ENCODE peak calls at places on chromosomes 4 and X, in nine cellular contexts. One of them, this sample, is unnamed.

GRCh38 chr4:76896731-76897521 is 1.0 kb downstream of the SOWAHB start:
- DNase-seq in psoas muscle: no peak
- DNase-seq in AG10803: peak
- DNase-seq in endothelial cell: peak
- DNase-seq in astrocyte of the spinal cord: peak
- DNase-seq in left ventricle myocardium inferior: peak
- DNase-seq in AG09309: no peak
- DNase-seq in neural progenitor cell: peak
- DNase-seq in fibroblast of lung: peak
- DNase-seq in this sample: no peak

GRCh38 chr4:78363031-78363430 is 188.5 kb upstream of the ANXA3 start:
- DNase-seq in psoas muscle: no peak
- DNase-seq in AG10803: no peak
- DNase-seq in endothelial cell: no peak
- DNase-seq in astrocyte of the spinal cord: no peak
- DNase-seq in left ventricle myocardium inferior: no peak
- DNase-seq in AG09309: no peak
- DNase-seq in neural progenitor cell: no peak
- DNase-seq in fibroblast of lung: no peak
- DNase-seq in this sample: no peak

GRCh38 chr4:40897557-40898203 is 147.9 kb downstream of the NSUN7 start:
- DNase-seq in psoas muscle: peak
- DNase-seq in AG10803: peak
- DNase-seq in endothelial cell: peak
- DNase-seq in astrocyte of the spinal cord: peak
- DNase-seq in left ventricle myocardium inferior: peak
- DNase-seq in AG09309: no peak
- DNase-seq in neural progenitor cell: peak
- DNase-seq in fibroblast of lung: peak
- DNase-seq in this sample: no peak

GRCh38 chrX:102832661-102833060 is 104.4 kb upstream of the RAB40AL start:
- DNase-seq in psoas muscle: no peak
- DNase-seq in AG10803: peak
- DNase-seq in endothelial cell: no peak
- DNase-seq in astrocyte of the spinal cord: peak
- DNase-seq in left ventricle myocardium inferior: no peak
- DNase-seq in AG09309: peak
- DNase-seq in neural progenitor cell: peak
- DNase-seq in fibroblast of lung: peak
- DNase-seq in this sample: no peak

GRCh38 chr4:74056114-74056857 is 17.8 kb upstream of the CXCL3 start:
- DNase-seq in psoas muscle: no peak
- DNase-seq in AG10803: peak
- DNase-seq in endothelial cell: no peak
- DNase-seq in astrocyte of the spinal cord: peak
- DNase-seq in left ventricle myocardium inferior: no peak
- DNase-seq in AG09309: no peak
- DNase-seq in neural progenitor cell: no peak
- DNase-seq in fibroblast of lung: peak
- DNase-seq in this sample: no peak

GRCh38 chr4:6192245-6192644 is 8.1 kb downstream of the JAKMIP1 start:
- DNase-seq in psoas muscle: no peak
- DNase-seq in AG10803: no peak
- DNase-seq in endothelial cell: no peak
- DNase-seq in astrocyte of the spinal cord: no peak
- DNase-seq in left ventricle myocardium inferior: no peak
- DNase-seq in AG09309: no peak
- DNase-seq in neural progenitor cell: no peak
- DNase-seq in fibroblast of lung: no peak
- DNase-seq in this sample: no peak

GRCh38 chr4:14096406-14096965 is 469.0 kb upstream of the BOD1L1 start:
- DNase-seq in psoas muscle: no peak
- DNase-seq in AG10803: peak
- DNase-seq in endothelial cell: no peak
- DNase-seq in astrocyte of the spinal cord: peak
- DNase-seq in left ventricle myocardium inferior: no peak
- DNase-seq in AG09309: peak
- DNase-seq in neural progenitor cell: no peak
- DNase-seq in fibroblast of lung: peak
- DNase-seq in this sample: peak

GRCh38 chr4:85720736-85721135 is 245.8 kb downstream of the ARHGAP24 start:
- DNase-seq in psoas muscle: no peak
- DNase-seq in AG10803: peak
- DNase-seq in endothelial cell: no peak
- DNase-seq in astrocyte of the spinal cord: peak
- DNase-seq in left ventricle myocardium inferior: no peak
- DNase-seq in AG09309: no peak
- DNase-seq in neural progenitor cell: no peak
- DNase-seq in fibroblast of lung: peak
- DNase-seq in this sample: no peak

GRCh38 chr4:124940387-124940786 is 227.9 kb upstream of the ANKRD50 start:
- DNase-seq in psoas muscle: no peak
- DNase-seq in AG10803: peak
- DNase-seq in endothelial cell: no peak
- DNase-seq in astrocyte of the spinal cord: peak
- DNase-seq in left ventricle myocardium inferior: no peak
- DNase-seq in AG09309: peak
- DNase-seq in neural progenitor cell: no peak
- DNase-seq in fibroblast of lung: peak
- DNase-seq in this sample: peak

GRCh38 chr4:17763352-17763890 is 18.0 kb downstream of the FAM184B start:
- DNase-seq in psoas muscle: no peak
- DNase-seq in AG10803: no peak
- DNase-seq in endothelial cell: no peak
- DNase-seq in astrocyte of the spinal cord: no peak
- DNase-seq in left ventricle myocardium inferior: no peak
- DNase-seq in AG09309: no peak
- DNase-seq in neural progenitor cell: no peak
- DNase-seq in fibroblast of lung: no peak
- DNase-seq in this sample: no peak

GRCh38 chr4:39908284-39908683 is 69.4 kb downstream of the PDS5A start:
- DNase-seq in psoas muscle: no peak
- DNase-seq in AG10803: no peak
- DNase-seq in endothelial cell: no peak
- DNase-seq in astrocyte of the spinal cord: no peak
- DNase-seq in left ventricle myocardium inferior: no peak
- DNase-seq in AG09309: no peak
- DNase-seq in neural progenitor cell: no peak
- DNase-seq in fibroblast of lung: peak
- DNase-seq in this sample: no peak

GRCh38 chrX:153387987-153388721 is 13.0 kb downstream of the PNMA6E start:
- DNase-seq in psoas muscle: no peak
- DNase-seq in AG10803: no peak
- DNase-seq in endothelial cell: no peak
- DNase-seq in astrocyte of the spinal cord: no peak
- DNase-seq in left ventricle myocardium inferior: no peak
- DNase-seq in AG09309: no peak
- DNase-seq in neural progenitor cell: no peak
- DNase-seq in fibroblast of lung: no peak
- DNase-seq in this sample: no peak

GRCh38 chr4:170047774-170048354 is 21.7 kb upstream of the MFAP3L start:
- DNase-seq in psoas muscle: no peak
- DNase-seq in AG10803: peak
- DNase-seq in endothelial cell: peak
- DNase-seq in astrocyte of the spinal cord: peak
- DNase-seq in left ventricle myocardium inferior: no peak
- DNase-seq in AG09309: peak
- DNase-seq in neural progenitor cell: peak
- DNase-seq in fibroblast of lung: peak
- DNase-seq in this sample: no peak

GRCh38 chr4:80806472-80806871 is 224.0 kb upstream of the BMP3 start:
- DNase-seq in psoas muscle: no peak
- DNase-seq in AG10803: no peak
- DNase-seq in endothelial cell: no peak
- DNase-seq in astrocyte of the spinal cord: no peak
- DNase-seq in left ventricle myocardium inferior: no peak
- DNase-seq in AG09309: no peak
- DNase-seq in neural progenitor cell: no peak
- DNase-seq in fibroblast of lung: no peak
- DNase-seq in this sample: no peak

GRCh38 chrX:17376381-17377046 is 1.5 kb downstream of the NHS start:
- DNase-seq in psoas muscle: no peak
- DNase-seq in AG10803: no peak
- DNase-seq in endothelial cell: no peak
- DNase-seq in astrocyte of the spinal cord: peak
- DNase-seq in left ventricle myocardium inferior: no peak
- DNase-seq in AG09309: no peak
- DNase-seq in neural progenitor cell: peak
- DNase-seq in fibroblast of lung: peak
- DNase-seq in this sample: no peak

GRCh38 chr4:26048378-26048882 is 134.4 kb downstream of the SMIM20 start:
- DNase-seq in psoas muscle: peak
- DNase-seq in AG10803: peak
- DNase-seq in endothelial cell: no peak
- DNase-seq in astrocyte of the spinal cord: peak
- DNase-seq in left ventricle myocardium inferior: peak
- DNase-seq in AG09309: peak
- DNase-seq in neural progenitor cell: no peak
- DNase-seq in fibroblast of lung: peak
- DNase-seq in this sample: peak

GRCh38 chr4:169164669-169165415 is 105.9 kb downstream of the SH3RF1 start:
- DNase-seq in psoas muscle: no peak
- DNase-seq in AG10803: peak
- DNase-seq in endothelial cell: no peak
- DNase-seq in astrocyte of the spinal cord: peak
- DNase-seq in left ventricle myocardium inferior: no peak
- DNase-seq in AG09309: peak
- DNase-seq in neural progenitor cell: no peak
- DNase-seq in fibroblast of lung: peak
- DNase-seq in this sample: peak

GRCh38 chr4:130361616-130362015 is 1265.7 kb downstream of the C4orf33 start:
- DNase-seq in psoas muscle: no peak
- DNase-seq in AG10803: no peak
- DNase-seq in endothelial cell: no peak
- DNase-seq in astrocyte of the spinal cord: no peak
- DNase-seq in left ventricle myocardium inferior: no peak
- DNase-seq in AG09309: no peak
- DNase-seq in neural progenitor cell: no peak
- DNase-seq in fibroblast of lung: no peak
- DNase-seq in this sample: no peak

GRCh38 chr4:148069086-148070010 is 337.5 kb downstream of the ARHGAP10 start:
- DNase-seq in psoas muscle: no peak
- DNase-seq in AG10803: no peak
- DNase-seq in endothelial cell: no peak
- DNase-seq in astrocyte of the spinal cord: no peak
- DNase-seq in left ventricle myocardium inferior: no peak
- DNase-seq in AG09309: no peak
- DNase-seq in neural progenitor cell: no peak
- DNase-seq in fibroblast of lung: no peak
- DNase-seq in this sample: no peak

GRCh38 chr4:148065069-148065468 is 333.2 kb downstream of the ARHGAP10 start:
- DNase-seq in psoas muscle: no peak
- DNase-seq in AG10803: peak
- DNase-seq in endothelial cell: no peak
- DNase-seq in astrocyte of the spinal cord: peak
- DNase-seq in left ventricle myocardium inferior: no peak
- DNase-seq in AG09309: peak
- DNase-seq in neural progenitor cell: no peak
- DNase-seq in fibroblast of lung: peak
- DNase-seq in this sample: peak

GRCh38 chr4:148064451-148064850 is 332.6 kb downstream of the ARHGAP10 start:
- DNase-seq in psoas muscle: no peak
- DNase-seq in AG10803: no peak
- DNase-seq in endothelial cell: no peak
- DNase-seq in astrocyte of the spinal cord: no peak
- DNase-seq in left ventricle myocardium inferior: no peak
- DNase-seq in AG09309: no peak
- DNase-seq in neural progenitor cell: no peak
- DNase-seq in fibroblast of lung: no peak
- DNase-seq in this sample: no peak

GRCh38 chr4:148068065-148068911 is 336.4 kb downstream of the ARHGAP10 start:
- DNase-seq in psoas muscle: no peak
- DNase-seq in AG10803: no peak
- DNase-seq in endothelial cell: no peak
- DNase-seq in astrocyte of the spinal cord: no peak
- DNase-seq in left ventricle myocardium inferior: no peak
- DNase-seq in AG09309: no peak
- DNase-seq in neural progenitor cell: no peak
- DNase-seq in fibroblast of lung: no peak
- DNase-seq in this sample: no peak

GRCh38 chr4:148067307-148067916 is 335.5 kb downstream of the ARHGAP10 start:
- DNase-seq in psoas muscle: no peak
- DNase-seq in AG10803: peak
- DNase-seq in endothelial cell: no peak
- DNase-seq in astrocyte of the spinal cord: no peak
- DNase-seq in left ventricle myocardium inferior: no peak
- DNase-seq in AG09309: no peak
- DNase-seq in neural progenitor cell: no peak
- DNase-seq in fibroblast of lung: peak
- DNase-seq in this sample: no peak
- TF ChIP-seq CTCF in psoas muscle: peak
- TF ChIP-seq CTCF in AG10803: no peak
- TF ChIP-seq CTCF in endothelial cell: no peak
- TF ChIP-seq CTCF in astrocyte of the spinal cord: peak
- TF ChIP-seq CTCF in left ventricle myocardium inferior: no peak
- TF ChIP-seq CTCF in AG09309: no peak
- TF ChIP-seq CTCF in neural progenitor cell: no peak
- TF ChIP-seq CTCF in fibroblast of lung: no peak
- TF ChIP-seq CTCF in this sample: no peak

GRCh38 chrX:119374736-119375135 is 24.4 kb upstream of the SLC25A43 start:
- DNase-seq in psoas muscle: no peak
- DNase-seq in AG10803: peak
- DNase-seq in endothelial cell: no peak
- DNase-seq in astrocyte of the spinal cord: no peak
- DNase-seq in left ventricle myocardium inferior: no peak
- DNase-seq in AG09309: peak
- DNase-seq in neural progenitor cell: no peak
- DNase-seq in fibroblast of lung: peak
- DNase-seq in this sample: peak
- TF ChIP-seq CTCF in psoas muscle: no peak
- TF ChIP-seq CTCF in AG10803: no peak
- TF ChIP-seq CTCF in endothelial cell: no peak
- TF ChIP-seq CTCF in astrocyte of the spinal cord: no peak
- TF ChIP-seq CTCF in left ventricle myocardium inferior: no peak
- TF ChIP-seq CTCF in AG09309: no peak
- TF ChIP-seq CTCF in neural progenitor cell: no peak
- TF ChIP-seq CTCF in fibroblast of lung: no peak
- TF ChIP-seq CTCF in this sample: no peak

DNA sequence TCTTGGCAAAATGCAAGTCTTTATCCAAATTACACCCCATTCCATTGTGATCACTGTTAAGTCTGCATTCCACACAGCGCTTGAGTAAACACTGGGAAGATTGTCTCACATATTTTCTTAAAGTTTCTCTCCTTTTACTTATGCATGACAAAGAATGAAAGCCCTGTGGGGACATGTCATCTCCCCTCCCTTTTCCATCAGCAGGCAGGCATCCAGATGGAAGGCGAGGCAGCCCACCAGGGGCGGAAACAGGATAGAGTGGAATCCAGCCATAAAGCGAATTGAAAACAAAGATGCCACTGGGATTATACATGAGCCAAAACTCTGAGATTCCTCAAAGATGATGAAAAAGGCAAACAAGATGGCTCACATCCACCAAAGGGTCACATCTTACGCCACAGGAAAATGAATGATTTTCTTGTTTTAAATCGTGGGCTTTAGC is 78.2 kb downstream of the AFAP1 start:
- DNase-seq in psoas muscle: no peak
- DNase-seq in AG10803: peak
- DNase-seq in endothelial cell: no peak
- DNase-seq in astrocyte of the spinal cord: peak
- DNase-seq in left ventricle myocardium inferior: peak
- DNase-seq in AG09309: peak
- DNase-seq in neural progenitor cell: peak
- DNase-seq in fibroblast of lung: peak
- DNase-seq in this sample: peak
- TF ChIP-seq CTCF in psoas muscle: no peak
- TF ChIP-seq CTCF in AG10803: peak
- TF ChIP-seq CTCF in endothelial cell: no peak
- TF ChIP-seq CTCF in astrocyte of the spinal cord: no peak
- TF ChIP-seq CTCF in left ventricle myocardium inferior: no peak
- TF ChIP-seq CTCF in AG09309: peak
- TF ChIP-seq CTCF in neural progenitor cell: no peak
- TF ChIP-seq CTCF in fibroblast of lung: no peak
- TF ChIP-seq CTCF in this sample: peak

GRCh38 chr4:154677923-154678322 is 65.5 kb upstream of the FGG start:
- DNase-seq in psoas muscle: no peak
- DNase-seq in AG10803: no peak
- DNase-seq in endothelial cell: no peak
- DNase-seq in astrocyte of the spinal cord: no peak
- DNase-seq in left ventricle myocardium inferior: no peak
- DNase-seq in AG09309: no peak
- DNase-seq in neural progenitor cell: no peak
- DNase-seq in fibroblast of lung: no peak
- DNase-seq in this sample: no peak
- TF ChIP-seq CTCF in psoas muscle: no peak
- TF ChIP-seq CTCF in AG10803: no peak
- TF ChIP-seq CTCF in endothelial cell: no peak
- TF ChIP-seq CTCF in astrocyte of the spinal cord: no peak
- TF ChIP-seq CTCF in left ventricle myocardium inferior: no peak
- TF ChIP-seq CTCF in AG09309: no peak
- TF ChIP-seq CTCF in neural progenitor cell: no peak
- TF ChIP-seq CTCF in fibroblast of lung: no peak
- TF ChIP-seq CTCF in this sample: no peak

This sample was measured in BJ.